ENCODE peak calls at places on chromosome 19, in six cellular contexts. P, K, I, O, B and M are unnamed samples.

GRCh38 chr19:14416743-14417214 is 2.4 kb downstream of the DDX39A start:
- DNase-seq in B (no peak), P (no peak), O (no peak), I (no peak), K (no peak), M (no peak)

GRCh38 chr19:53809518-53810186 is 14.5 kb downstream of the NLRP12 start:
- DNase-seq in B (no peak), O (no peak), I (no peak), K (no peak), P (no peak), M (no peak)

GRCh38 chr19:3210347-3211017 is 14.0 kb upstream of the CELF5 start:
- DNase-seq in B (peak; percentile 28), I (no peak), O (no peak), K (peak; percentile 70), P (no peak), M (no peak)

GRCh38 chr19:45451181-45451849 is 16.5 kb upstream of the FOSB start:
- DNase-seq in I (no peak), O (no peak), P (no peak), B (no peak), K (peak; percentile 69), M (peak; percentile 84)

GRCh38 chr19:31502536-31503170 is 153.4 kb upstream of the TSHZ3 start:
- DNase-seq in O (no peak), B (no peak), P (no peak), K (no peak), I (no peak), M (no peak)

GRCh38 chr19:39496063-39496462 is 2.7 kb upstream of the DLL3 start:
- DNase-seq in I (no peak), K (no peak), B (no peak), O (no peak), P (no peak), M (no peak)

GRCh38 chr19:33554391-33554790 is 32.8 kb upstream of the PEPD start:
- DNase-seq in P (no peak), I (no peak), O (no peak), K (no peak), B (no peak), M (no peak)

GRCh38 chr19:47190167-47190727 is 40.8 kb downstream of the BBC3 start:
- DNase-seq in P (peak; percentile 61), B (no peak), O (peak; percentile 36), I (peak; percentile 38), K (peak; percentile 54), M (no peak)

GRCh38 chr19:40907968-40908735 is 26.1 kb upstream of the CYP2A7 start:
- DNase-seq in P (peak; percentile 34), B (no peak), K (peak; percentile 54), O (no peak), I (no peak), M (peak; percentile 9)

GRCh38 chr19:45440873-45441654 is 17.3 kb upstream of the ERCC1 start:
- DNase-seq in B (no peak), I (no peak), O (no peak), K (no peak), P (no peak), M (no peak)

GRCh38 chr19:28400953-28401671 is 811.8 kb downstream of the UQCRFS1 start:
- DNase-seq in P (no peak), K (no peak), I (no peak), O (no peak), B (no peak), M (no peak)

GRCh38 chr19:11096210-11096841 is 7.1 kb downstream of the LDLR start:
- DNase-seq in K (peak; percentile 36), O (peak; percentile 87), P (peak; percentile 35), I (peak; percentile 64), B (no peak), M (no peak)

GRCh38 chr19:17902701-17903100 is 30.1 kb upstream of the CCDC124 start:
- DNase-seq in K (no peak), I (peak; percentile 38), O (peak; percentile 7), P (no peak), B (peak; percentile 94), M (no peak)

GRCh38 chr19:6458695-6459355 is 767 bp downstream of the SLC25A23 start:
- DNase-seq in K (no peak), B (no peak), P (no peak), O (no peak), I (no peak), M (no peak)

GRCh38 chr19:34131100-34131499 is 41.2 kb upstream of the LSM14A start:
- DNase-seq in I (no peak), K (no peak), P (no peak), B (no peak), O (no peak), M (no peak)

GRCh38 chr19:39430675-39431593 is 4.8 kb downstream of the RPS16 start:
- DNase-seq in K (peak; percentile 56), O (no peak), I (no peak), B (no peak), P (peak; percentile 23), M (no peak)

GRCh38 chr19:52786078-52786463 is 520 bp downstream of the ZNF600 start:
- DNase-seq in O (no peak), P (no peak), I (no peak), B (peak; percentile 3), K (no peak), M (no peak)

GRCh38 chr19:47381121-47381520 is 32.0 kb downstream of the DHX34 start:
- DNase-seq in P (no peak), O (no peak), I (no peak), K (no peak), B (no peak), M (no peak)

GRCh38 chr19:7540761-7541480 is 5.4 kb downstream of the PNPLA6 start:
- DNase-seq in I (no peak), K (no peak), O (no peak), P (no peak), B (no peak), M (no peak)

GRCh38 chr19:17950310-17951150 is 16.4 kb upstream of the KCNN1 start:
- DNase-seq in P (no peak), K (peak; percentile 28), I (no peak), B (peak; percentile 86), O (no peak), M (no peak)

GRCh38 chr19:45469835-45470146 is 2.0 kb downstream of the FOSB start:
- DNase-seq in B (peak; percentile 82), P (no peak), K (no peak), I (no peak), O (no peak), M (peak; percentile 76)